ENCODE peak calls at places on chromosomes 11 and 22, in ten cellular contexts. G is tibial artery; B is OCI-LY7; Q is left lung; U is AG09319; N is CD4-positive, alpha-beta T cell; E is endothelial cell; P is omental fat pad; T is upper lobe of right lung; Y is Calu3. L is an unnamed sample.

GRCh38 chr11:22674470-22675426 is 8.3 kb downstream of the GAS2 start:
- DNase-seq in G (no peak), B (no peak), Q (no peak), U (no peak), N (no peak), E (no peak), P (no peak), T (no peak), Y (peak; percentile 54), L (no peak)

GRCh38 chr11:33635161-33635560 is 65.5 kb downstream of the C11orf91 start:
- DNase-seq in G (no peak), B (no peak), Q (no peak), U (no peak), N (no peak), E (no peak), P (peak; percentile 51), T (no peak), Y (no peak), L (no peak)

GRCh38 chr11:34405079-34405858 is 33.5 kb upstream of the CAT start:
- DNase-seq in G (no peak), B (no peak), Q (no peak), U (peak; percentile 46), N (no peak), E (no peak), P (no peak), T (no peak), Y (no peak), L (peak; percentile 11)

GRCh38 chr11:80163011-80163410 is 722.2 kb upstream of the TENM4 start:
- DNase-seq in G (no peak), B (no peak), Q (no peak), U (no peak), N (no peak), E (no peak), P (no peak), T (no peak), Y (no peak), L (no peak)

GRCh38 chr11:73141309-73142127 is 600 bp downstream of the FCHSD2 start:
- DNase-seq in G (peak; percentile 87), B (peak; percentile 78), Q (peak; percentile 83), U (peak; percentile 25), N (peak; percentile 41), E (peak; percentile 74), P (no peak), T (peak; percentile 90), Y (peak; percentile 52), L (peak; percentile 77)

GRCh38 chr11:19326499-19326898 is 85.8 kb upstream of the E2F8 start:
- DNase-seq in G (no peak), B (no peak), Q (no peak), U (no peak), N (no peak), E (no peak), P (no peak), T (no peak), Y (no peak), L (no peak)

GRCh38 chr11:74479340-74480123 is 12.2 kb upstream of the KCNE3 start:
- DNase-seq in G (no peak), B (no peak), Q (no peak), U (no peak), N (no peak), E (no peak), P (no peak), T (no peak), Y (peak; percentile 7), L (no peak)

GRCh38 chr22:46596819-46597218 is 23.4 kb upstream of the GRAMD4 start:
- DNase-seq in G (peak; percentile 64), B (no peak), Q (peak; percentile 87), U (no peak), N (no peak), E (no peak), P (no peak), T (peak; percentile 90), Y (peak; percentile 93), L (no peak)

GRCh38 chr11:130645164-130645859 is 196.9 kb downstream of the ADAMTS15 start:
- DNase-seq in G (no peak), B (no peak), Q (no peak), U (no peak), N (no peak), E (no peak), P (no peak), T (no peak), Y (no peak), L (no peak)

GRCh38 chr11:73281796-73282660 is 9.9 kb downstream of the P2RY6 start:
- DNase-seq in G (peak; percentile 53), B (no peak), Q (no peak), U (no peak), N (no peak), E (no peak), P (no peak), T (peak; percentile 50), Y (no peak), L (no peak)

GRCh38 chr22:43439368-43440102 is 27.7 kb downstream of the MPPED1 start:
- DNase-seq in G (no peak), B (no peak), Q (no peak), U (no peak), N (no peak), E (no peak), P (no peak), T (peak; percentile 65), Y (no peak), L (no peak)

GRCh38 chr11:6357222-6357621 is 33.1 kb upstream of the SMPD1 start:
- DNase-seq in G (peak; percentile 89), B (no peak), Q (peak; percentile 65), U (peak; percentile 73), N (no peak), E (no peak), P (peak; percentile 57), T (no peak), Y (no peak), L (no peak)

GRCh38 chr22:46432164-46433068 is 96.9 kb downstream of the TRMU start:
- DNase-seq in G (no peak), B (peak; percentile 79), Q (no peak), U (no peak), N (peak; percentile 5), E (no peak), P (no peak), T (no peak), Y (no peak), L (peak; percentile 73)

GRCh38 chr11:79052539-79052938 is 388.3 kb downstream of the TENM4 start:
- DNase-seq in G (no peak), B (no peak), Q (no peak), U (no peak), N (no peak), E (peak; percentile 36), P (no peak), T (no peak), Y (no peak), L (no peak)
- TF ChIP-seq CTCF in G (no peak), B (no peak), Q (no peak), U (no peak), N (no peak), E (no peak), P (no peak), T (no peak), Y (peak; percentile 17), L (no peak)

GRCh38 chr11:91041626-91042025 is 818.8 kb upstream of the CHORDC1 start:
- DNase-seq in G (no peak), B (no peak), Q (no peak), U (no peak), N (no peak), E (no peak), P (no peak), T (no peak), Y (no peak), L (no peak)
- TF ChIP-seq CTCF in G (no peak), B (no peak), Q (peak; percentile 11), U (no peak), N (no peak), E (no peak), P (no peak), T (peak; percentile 6), Y (no peak), L (no peak)

GRCh38 chr11:86799680-86800075 is 664 bp upstream of the PRSS23 start:
- DNase-seq in G (peak; percentile 70), B (no peak), Q (no peak), U (no peak), N (no peak), E (peak; percentile 15), P (no peak), T (no peak), Y (no peak), L (no peak)

GRCh38 chr11:86800956-86801264 is 568 bp downstream of the PRSS23 start:
- DNase-seq in G (no peak), B (no peak), Q (no peak), U (no peak), N (no peak), E (no peak), P (no peak), T (no peak), Y (no peak), L (no peak)

GRCh38 chr11:86802146-86802545 is 1.8 kb downstream of the PRSS23 start:
- DNase-seq in G (no peak), B (no peak), Q (no peak), U (no peak), N (no peak), E (no peak), P (no peak), T (no peak), Y (no peak), L (no peak)

GRCh38 chr11:86798988-86799387 is 1.4 kb upstream of the PRSS23 start:
- DNase-seq in G (no peak), B (no peak), Q (no peak), U (peak; percentile 57), N (no peak), E (no peak), P (no peak), T (no peak), Y (no peak), L (no peak)

GRCh38 chr11:86800076-86800955 is at the start of gene PRSS23:
- DNase-seq in G (peak; percentile 89), B (no peak), Q (peak; percentile 73), U (peak; percentile 40), N (peak; percentile 3), E (peak; percentile 46), P (peak; percentile 25), T (peak; percentile 84), Y (peak; percentile 64), L (peak; percentile 52)
- TF ChIP-seq CTCF in G (no peak), B (no peak), Q (no peak), U (no peak), N (no peak), E (no peak), P (no peak), T (no peak), Y (no peak), L (no peak)

DNA sequence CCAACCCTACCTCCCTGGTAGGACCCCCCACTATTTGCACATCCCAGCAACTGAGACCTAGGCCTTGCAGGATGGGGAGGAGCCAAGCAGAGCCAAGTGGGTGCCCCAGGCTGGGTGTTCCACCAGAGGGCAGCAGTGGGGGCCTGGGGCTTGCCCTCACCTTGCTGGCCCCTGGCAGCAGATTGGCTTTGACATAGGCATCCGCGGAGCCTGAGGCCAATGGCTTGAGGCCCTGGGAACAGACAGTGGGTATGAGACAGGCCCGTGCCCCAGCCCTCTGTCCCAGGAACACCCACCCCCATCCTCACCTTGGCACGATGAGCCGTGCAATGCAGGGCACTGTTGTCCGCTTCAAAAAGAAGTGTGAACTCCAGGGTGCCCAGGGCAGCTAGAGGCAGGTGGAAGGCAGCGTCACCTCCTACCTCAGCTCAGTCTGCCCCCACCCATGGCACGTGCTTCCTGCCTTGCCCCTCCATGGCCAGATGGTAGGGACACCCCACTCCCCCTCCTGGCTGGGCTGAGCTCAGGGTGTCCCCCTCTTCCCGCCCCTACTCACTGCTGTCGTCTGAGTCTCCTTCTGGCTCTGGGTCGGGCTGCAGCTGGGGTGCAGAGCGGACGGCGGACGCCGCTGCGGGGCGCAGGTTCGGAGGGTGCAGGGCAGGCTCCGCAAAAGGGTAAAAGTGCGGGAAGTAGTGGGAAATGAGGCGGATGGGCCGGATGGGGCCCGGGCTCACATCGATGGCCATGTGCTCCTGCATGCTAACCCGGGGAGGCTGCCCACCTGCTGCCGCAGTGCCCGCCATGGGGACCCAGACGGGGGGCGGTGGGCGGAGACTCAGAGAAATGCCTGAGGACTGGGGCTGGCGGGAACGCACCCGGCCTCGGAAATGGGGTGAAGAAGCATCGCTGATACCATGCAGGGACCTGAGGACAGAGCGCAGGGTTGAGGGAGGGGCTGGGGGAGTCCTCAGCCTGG is 9.0 kb downstream of the NDUFV1 start:
- DNase-seq in G (no peak), B (peak; percentile 67), Q (no peak), U (no peak), N (peak; percentile 43), E (peak; percentile 77), P (no peak), T (peak; percentile 78), Y (peak; percentile 72), L (peak; percentile 73)
- TF ChIP-seq CTCF in G (no peak), B (peak; percentile 77), Q (peak; percentile 12), U (peak; percentile 36), N (no peak), E (peak; percentile 27), P (no peak), T (peak; percentile 47), Y (no peak), L (peak; percentile 52)

L was measured in GM20000.